ENCODE peak calls at places on chromosome 15, in ten cellular contexts. N is body of pancreas, A is sigmoid colon, D is uterus, V is Peyer's patch, O is A549, K is HCT116, Q is transverse colon, L is heart left ventricle, U is GM12878. T is an unnamed sample.
A peak's percentile ranks its signal among the peaks of the same experiment; 100 is the strongest.

GRCh38 chr15:49082960-49083359 is 36.7 kb upstream of the SECISBP2L start:
- DNase-seq in K (no peak), O (no peak), A (no peak), L (no peak), D (no peak), V (no peak), U (no peak), N (no peak), Q (no peak), T (no peak)

GRCh38 chr15:60682115-60682514 is 203.2 kb upstream of the ICE2 start:
- DNase-seq in N (no peak), O (no peak), L (no peak), K (no peak), D (no peak), Q (no peak), A (no peak), V (no peak), U (no peak), T (no peak)

GRCh38 chr15:74723754-74724334 is 1.5 kb downstream of the CYP1A1 start:
- DNase-seq in O (peak; percentile 47), N (no peak), A (no peak), L (no peak), D (no peak), V (no peak), Q (no peak), U (no peak), K (peak; percentile 77), T (peak; percentile 20)

GRCh38 chr15:81338422-81339007 is 14.6 kb upstream of the STARD5 start:
- DNase-seq in Q (no peak), L (no peak), D (peak; percentile 87), K (peak; percentile 2), U (no peak), A (peak; percentile 85), O (peak; percentile 23), N (peak; percentile 38), V (no peak), T (peak; percentile 71)

GRCh38 chr15:66566963-66567531 is 1.2 kb upstream of the LCTL start:
- DNase-seq in K (peak; percentile 58), Q (peak; percentile 58), O (peak; percentile 81), L (peak; percentile 67), D (peak; percentile 43), N (peak; percentile 68), U (peak; percentile 17), V (peak; percentile 51), A (no peak), T (peak; percentile 77)

GRCh38 chr15:73889725-73890124 is 16.4 kb downstream of the TBC1D21 start:
- DNase-seq in N (no peak), O (no peak), U (no peak), L (no peak), V (no peak), D (no peak), A (no peak), Q (no peak), K (no peak), T (no peak)

GRCh38 chr15:50686468-50687301 is at the start of gene TRPM7:
- DNase-seq in A (peak; percentile 93), D (peak; percentile 81), K (peak; percentile 65), U (peak; percentile 56), L (peak; percentile 94), Q (peak; percentile 90), V (peak; percentile 83), N (peak; percentile 90), O (peak; percentile 93), T (peak; percentile 88)

GRCh38 chr15:75820206-75820605 is 23.0 kb upstream of the UBE2Q2 start:
- DNase-seq in K (no peak), O (no peak), L (no peak), V (no peak), N (no peak), A (no peak), Q (no peak), D (no peak), U (no peak), T (no peak)

GRCh38 chr15:62958528-62958927 is 84.0 kb upstream of the TPM1 start:
- DNase-seq in K (no peak), N (peak; percentile 73), A (peak; percentile 72), L (no peak), U (no peak), V (no peak), D (no peak), Q (no peak), O (no peak), T (peak; percentile 68)

GRCh38 chr15:88930579-88930978 is 17.4 kb upstream of the MFGE8 start:
- DNase-seq in L (no peak), Q (no peak), K (no peak), O (no peak), A (no peak), U (no peak), D (no peak), V (no peak), N (no peak), T (no peak)

DNA sequence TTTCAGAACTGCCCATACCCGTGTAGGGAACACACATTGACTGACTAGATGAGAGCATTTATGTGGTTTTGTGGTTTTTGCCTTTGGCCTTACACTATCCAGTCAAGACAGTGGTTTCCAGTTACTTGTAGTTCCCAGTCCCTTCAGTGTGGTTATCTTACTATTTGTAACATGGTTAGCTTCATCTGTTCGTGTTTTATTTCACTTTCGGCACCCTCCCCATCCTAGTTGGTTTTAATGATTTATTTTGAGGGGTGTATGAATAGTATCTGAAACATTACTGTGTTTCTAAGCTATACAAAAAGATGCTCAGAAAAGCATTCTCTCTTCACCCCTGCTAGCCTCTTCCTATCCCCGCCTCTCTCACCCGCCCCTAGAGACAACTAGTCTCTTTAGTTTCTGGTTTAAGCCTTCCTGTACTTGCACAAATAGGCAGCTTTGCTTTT is 14.1 kb downstream of the LYSMD4 start:
- DNase-seq in O (no peak), U (peak; percentile 83), L (no peak), D (no peak), V (no peak), Q (no peak), K (no peak), A (no peak), N (no peak), T (no peak)
- H3K4me1 ChIP-seq in O (no peaks in the 10 kb centered on the region), U (peaks cover 42% of the 10 kb centered on the region), L (peaks cover 32% of the 10 kb centered on the region), D (no peaks in the 10 kb centered on the region), V (peaks cover 3% of the 10 kb centered on the region), Q (peaks cover 14% of the 10 kb centered on the region), K (no peaks in the 10 kb centered on the region), A (no peaks in the 10 kb centered on the region), N (peaks cover 11% of the 10 kb centered on the region), T (no peaks in the 10 kb centered on the region)

DNA sequence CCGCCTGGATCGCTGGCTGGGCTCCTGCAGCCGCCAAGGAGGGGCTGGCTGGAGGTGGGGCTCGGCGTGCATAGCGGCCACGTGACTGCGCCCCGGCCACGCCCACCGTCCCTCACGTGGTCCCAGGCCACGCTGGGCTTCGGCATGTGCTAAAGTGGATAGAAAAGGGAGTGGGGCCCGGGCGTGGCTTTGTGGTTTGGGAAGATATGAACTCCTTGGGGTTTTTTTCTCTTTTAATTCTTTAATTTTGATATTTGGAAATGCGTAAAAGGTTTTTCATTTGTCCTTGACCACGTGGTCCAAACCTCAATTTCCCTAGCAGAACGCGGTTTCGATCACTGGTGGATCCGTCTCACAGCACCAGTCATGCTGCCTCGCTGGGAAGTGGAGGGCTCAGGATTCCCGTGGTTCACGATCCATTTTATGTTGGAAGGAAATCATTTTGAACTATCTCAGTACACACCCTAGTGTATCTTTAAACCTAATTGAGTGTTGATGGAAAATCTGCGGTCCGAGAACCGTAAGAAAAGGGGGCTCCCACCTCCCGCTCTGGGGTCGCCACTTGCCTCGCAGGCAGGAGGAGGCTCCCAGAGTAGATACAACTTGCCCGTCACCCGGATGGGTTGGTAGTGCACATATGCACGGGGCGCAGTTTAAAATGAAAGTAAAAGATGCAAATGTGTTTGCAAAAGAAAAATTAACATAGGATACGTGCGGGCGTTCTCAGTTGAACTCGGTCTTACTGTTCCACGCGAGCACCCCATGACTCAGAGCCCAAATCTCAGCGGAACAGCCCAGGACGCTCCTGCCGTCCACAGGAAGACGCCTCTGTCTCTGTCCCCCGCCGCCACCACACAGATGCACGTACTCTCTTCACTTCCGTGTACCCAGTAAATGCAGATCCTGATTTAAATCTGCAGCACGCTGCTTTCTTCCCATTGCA is 141.9 kb downstream of the PGPEP1L start:
- DNase-seq in D (peak; percentile 73), U (no peak), L (peak; percentile 90), A (peak; percentile 88), Q (peak; percentile 79), K (peak; percentile 38), N (peak; percentile 82), V (peak; percentile 76), O (peak; percentile 94), T (peak; percentile 88)
- TF ChIP-seq POLR2A in D (no peak), U (no peak), L (no peak), A (no peak), Q (no peak), K (peak; percentile 39), N (peak; percentile 2), V (no peak), O (peak; percentile 18), T (no peak)

GRCh38 chr15:90870354-90871096 is 2.1 kb downstream of the FURIN start:
- DNase-seq in D (no peak), Q (no peak), A (no peak), U (no peak), V (no peak), L (no peak), K (no peak), N (no peak), O (no peak), T (no peak)
- H3K27ac ChIP-seq in D (peak overlapping the region; percentile 94), Q (peak overlapping the region; percentile 96), A (peak overlapping the region; percentile 97), U (peak overlapping the region; percentile 79), V (peak overlapping the region; percentile 91), L (peak overlapping the region; percentile 97), K (peak overlapping the region; percentile 95), N (peak overlapping the region; percentile 92), O (peak overlapping the region; percentile 85), T (no peak overlapping the region)

GRCh38 chr15:41943543-41944312 is 28.6 kb downstream of the EHD4 start:
- DNase-seq in U (no peak), O (no peak), D (no peak), V (no peak), N (no peak), L (no peak), Q (no peak), A (no peak), K (no peak), T (no peak)

GRCh38 chr15:41946970-41947369 is 25.4 kb downstream of the EHD4 start:
- DNase-seq in U (no peak), V (no peak), K (no peak), D (no peak), Q (no peak), L (no peak), O (no peak), A (no peak), N (no peak), T (no peak)

GRCh38 chr15:41944313-41944940 is 27.9 kb downstream of the EHD4 start:
- DNase-seq in A (peak; percentile 85), O (peak; percentile 49), U (no peak), K (peak; percentile 37), V (no peak), D (peak; percentile 52), Q (no peak), L (no peak), N (peak; percentile 63), T (peak; percentile 72)

GRCh38 chr15:41945701-41946100 is 26.7 kb downstream of the EHD4 start:
- DNase-seq in L (no peak), D (no peak), O (no peak), A (no peak), Q (no peak), V (no peak), N (no peak), U (no peak), K (no peak), T (no peak)

DNA sequence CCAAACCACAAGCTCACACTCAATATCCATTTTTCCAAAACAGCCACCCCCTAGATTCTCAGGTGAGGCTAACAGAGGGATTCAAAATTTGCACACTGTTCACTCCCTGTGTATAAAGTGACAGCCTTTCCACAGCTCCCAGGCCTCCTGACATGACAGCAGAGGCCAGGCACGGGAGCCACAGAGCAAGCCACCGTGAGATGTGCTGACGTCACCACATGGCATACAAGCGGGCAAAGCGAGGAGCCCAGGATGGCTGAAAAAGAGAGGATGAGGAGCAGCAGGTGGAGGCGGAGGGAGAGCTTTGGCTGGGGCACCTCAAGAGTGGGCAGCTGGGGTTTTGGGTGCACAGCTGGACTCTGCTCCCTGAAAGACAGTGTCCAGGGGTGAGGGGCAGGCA is 27.1 kb downstream of the EHD4 start:
- DNase-seq in D (no peak), O (no peak), N (no peak), U (no peak), K (no peak), L (no peak), A (no peak), V (no peak), Q (no peak), T (no peak)
- H3K4me1 ChIP-seq in D (peaks cover 13% of the 10 kb centered on the region), O (peaks cover 42% of the 10 kb centered on the region), N (peaks cover 43% of the 10 kb centered on the region), U (no peaks in the 10 kb centered on the region), K (peaks cover 79% of the 10 kb centered on the region), L (peaks cover 93% of the 10 kb centered on the region), A (no peaks in the 10 kb centered on the region), V (no peaks in the 10 kb centered on the region), Q (peaks cover 18% of the 10 kb centered on the region), T (peaks cover 12% of the 10 kb centered on the region)